ENCODE peak calls at places on chromosomes 3 and 15, in four cellular contexts. H, B, Q and G are unnamed samples.

GRCh38 chr15:38864827-38865604 is 300.4 kb upstream of the RASGRP1 start:
- DNase-seq in H (no peak), B (no peak), Q (no peak), G (no peak)

GRCh38 chr15:89772933-89773583 is 3.1 kb upstream of the MESP2 start:
- DNase-seq in H (no peak), B (no peak), Q (no peak), G (no peak)

GRCh38 chr3:173502983-173503568 is 105.5 kb downstream of the NLGN1 start:
- DNase-seq in H (no peak), B (no peak), Q (no peak), G (peak)

GRCh38 chr15:78384651-78385050 is 44.5 kb downstream of the CRABP1 start:
- DNase-seq in H (no peak), B (peak), Q (no peak), G (no peak)

GRCh38 chr3:121269389-121269788 is 276.4 kb downstream of the POLQ start:
- DNase-seq in H (no peak), B (no peak), Q (no peak), G (no peak)

GRCh38 chr3:29363110-29363509 is 82.2 kb downstream of the RBMS3 start:
- DNase-seq in H (no peak), B (no peak), Q (no peak), G (no peak)

GRCh38 chr3:129596194-129597086 is 10.0 kb downstream of the PLXND1 start:
- DNase-seq in H (no peak), B (peak), Q (no peak), G (peak)

GRCh38 chr3:2261747-2262146 is 163.1 kb downstream of the CNTN4 start:
- DNase-seq in H (no peak), B (no peak), Q (no peak), G (no peak)